ENCODE peak calls at places on chromosomes 2 and 18, in five cellular contexts. V is IMR-90, L is fibroblast of lung, H is tibial nerve, P is mammary epithelial cell. B is an unnamed sample.

GRCh38 chr2:26235089-26235488 is 9.3 kb downstream of the HADHA start:
- DNase-seq in V (no peak), L (no peak), H (no peak), P (no peak), B (no peak)

GRCh38 chr18:56199580-56200320 is 438.6 kb downstream of the TXNL1 start:
- DNase-seq in V (no peak), L (no peak), H (no peak), P (no peak), B (no peak)

GRCh38 chr2:11602563-11603182 is 67.3 kb downstream of the NTSR2 start:
- DNase-seq in V (no peak), L (no peak), H (no peak), P (no peak), B (no peak)

GRCh38 chr2:9205481-9205880 is 1.1 kb upstream of the ASAP2 start:
- DNase-seq in V (no peak), L (no peak), H (no peak), P (no peak), B (no peak)

GRCh38 chr2:54403512-54404238 is 52.5 kb upstream of the SPTBN1 start:
- DNase-seq in V (no peak), L (no peak), H (no peak), P (no peak), B (no peak)

GRCh38 chr2:178008636-178009289 is 63.8 kb downstream of the PDE11A start:
- DNase-seq in V (peak), L (peak), H (no peak), P (peak), B (peak)

GRCh38 chr2:72649810-72650209 is 176.0 kb downstream of the EXOC6B start:
- DNase-seq in V (no peak), L (no peak), H (no peak), P (no peak), B (no peak)

GRCh38 chr2:21072477-21073242 is 28.8 kb upstream of the APOB start:
- DNase-seq in V (no peak), L (no peak), H (no peak), P (no peak), B (no peak)

GRCh38 chr2:178241852-178242551 is 47.7 kb downstream of the OSBPL6 start:
- DNase-seq in V (peak), L (peak), H (peak), P (peak), B (no peak)

GRCh38 chr2:234378440-234378839 is 118.4 kb downstream of the ARL4C start:
- DNase-seq in V (peak), L (peak), H (no peak), P (no peak), B (no peak)

GRCh38 chr2:234827096-234827860 is 124.5 kb upstream of the SH3BP4 start:
- DNase-seq in V (no peak), L (no peak), H (no peak), P (peak), B (no peak)

GRCh38 chr18:67145586-67146292 is 370.8 kb downstream of the DSEL start:
- DNase-seq in V (no peak), L (no peak), H (no peak), P (no peak), B (no peak)

GRCh38 chr18:74370163-74370562 is 54.5 kb downstream of the C18orf63 start:
- DNase-seq in V (no peak), L (no peak), H (no peak), P (no peak), B (no peak)

GRCh38 chr2:234158812-234159211 is 108.3 kb downstream of the SPP2 start:
- DNase-seq in V (peak), L (peak), H (no peak), P (peak), B (no peak)

GRCh38 chr2:15560404-15560987 is 638 bp downstream of the NBAS start:
- DNase-seq in V (peak), L (peak), H (no peak), P (peak), B (peak)

GRCh38 chr2:187854801-187855200 is 300.6 kb upstream of the TFPI start:
- DNase-seq in V (no peak), L (no peak), H (no peak), P (no peak), B (no peak)

GRCh38 chr2:121709776-121710469 is 26.8 kb downstream of the NIFK start:
- DNase-seq in V (no peak), L (no peak), H (no peak), P (peak), B (no peak)

GRCh38 chr18:60485207-60485606 is 112.6 kb upstream of the MC4R start:
- DNase-seq in V (peak), L (peak), H (no peak), P (no peak), B (no peak)

DNA sequence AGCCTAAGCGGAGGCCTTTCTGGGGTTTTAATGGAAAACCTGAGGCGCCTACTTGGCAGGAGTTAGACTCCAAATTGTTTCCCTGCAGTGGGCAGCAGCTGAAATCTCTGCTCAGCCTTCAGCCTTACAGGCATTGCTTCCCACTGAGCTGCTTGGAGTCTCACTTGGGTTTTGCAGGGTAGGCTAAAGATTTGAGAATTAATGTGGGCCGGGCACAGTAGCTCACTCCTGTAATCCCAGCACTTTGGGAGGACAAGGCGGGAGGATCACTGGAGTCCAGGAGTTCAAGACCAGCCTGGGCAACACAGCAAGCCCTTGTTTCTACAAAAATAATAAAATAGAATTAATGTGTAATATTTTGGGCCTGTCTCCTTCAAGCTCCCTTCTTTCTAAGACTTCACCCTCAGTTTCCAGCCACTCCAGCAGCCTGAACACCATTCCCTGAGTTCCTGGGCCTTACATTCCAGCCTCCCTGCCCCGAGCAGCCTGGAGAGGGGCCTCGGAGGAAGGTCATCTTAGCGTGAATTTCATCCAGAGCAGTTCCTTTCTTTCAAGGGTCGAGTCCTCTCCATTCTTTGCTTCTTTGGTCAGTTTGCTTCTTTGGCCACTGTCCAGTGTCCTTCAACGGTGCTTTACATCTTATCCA is 9.1 kb upstream of the RAB17 start:
- DNase-seq in V (no peak), L (no peak), H (no peak), P (no peak), B (no peak)
- H3K27ac ChIP-seq in V (no peak), L (peak), H (peak), P (no peak), B (no peak)

DNA sequence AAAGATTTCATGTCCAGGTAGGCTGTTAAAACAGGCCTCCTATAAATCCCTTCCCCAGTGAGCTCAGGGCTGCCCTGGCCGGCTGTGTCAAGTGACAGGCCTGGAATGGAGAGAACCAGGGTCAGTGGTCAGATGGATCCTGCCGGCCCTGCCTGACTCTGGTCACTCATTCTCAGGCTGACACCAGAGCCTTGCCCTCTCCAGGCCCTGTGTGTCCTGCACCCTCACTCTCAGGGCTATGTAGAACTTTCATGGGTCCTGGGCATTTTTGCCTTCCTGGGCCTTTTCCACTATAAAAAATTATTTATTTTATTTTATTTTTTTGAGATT is 82.0 kb upstream of the RGPD5 start:
- DNase-seq in V (no peak), L (no peak), H (no peak), P (no peak), B (no peak)
- H3K27ac ChIP-seq in V (no peak), L (no peak), H (no peak), P (no peak), B (no peak)

GRCh38 chr2:240514631-240515030 is 43.2 kb downstream of the ANKMY1 start:
- DNase-seq in V (no peak), L (no peak), H (no peak), P (peak), B (no peak)
- H3K27ac ChIP-seq in V (no peak), L (no peak), H (no peak), P (no peak), B (no peak)

GRCh38 chr2:19837235-19837766 is 64.5 kb downstream of the TTC32 start:
- DNase-seq in V (no peak), L (no peak), H (no peak), P (no peak), B (no peak)
- H3K27ac ChIP-seq in V (no peak), L (no peak), H (no peak), P (no peak), B (no peak)

GRCh38 chr18:76618721-76619120 is 123.7 kb upstream of the ZNF516 start:
- DNase-seq in V (no peak), L (no peak), H (no peak), P (no peak), B (no peak)
- H3K27ac ChIP-seq in V (no peak), L (no peak), H (peak), P (peak), B (no peak)

DNA sequence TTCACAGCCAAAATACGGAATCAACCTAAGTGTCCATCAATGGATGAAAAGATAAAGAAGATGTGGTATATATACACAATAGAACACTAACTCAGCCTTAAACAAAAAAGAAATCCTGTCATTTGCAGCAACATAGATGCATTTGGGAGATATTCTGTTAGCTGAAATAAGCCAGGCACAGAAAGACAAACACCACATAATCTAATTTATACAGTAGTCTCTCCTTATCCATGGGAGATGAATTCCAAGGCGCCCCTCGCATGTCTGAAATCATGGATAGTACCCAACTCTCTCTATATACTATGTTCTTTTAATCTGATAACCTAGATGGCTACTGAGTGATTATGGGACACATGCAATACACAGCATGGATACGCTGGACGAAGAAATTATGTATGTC is 39.6 kb downstream of the ORC4 start:
- DNase-seq in V (no peak), L (no peak), H (no peak), P (no peak), B (no peak)
- H3K27ac ChIP-seq in V (no peak), L (no peak), H (no peak), P (no peak), B (no peak)

GRCh38 chr2:32986480-32986879 is 39.7 kb downstream of the LTBP1 start:
- DNase-seq in V (no peak), L (no peak), H (no peak), P (no peak), B (no peak)
- H3K27ac ChIP-seq in V (no peak), L (no peak), H (no peak), P (no peak), B (no peak)

DNA sequence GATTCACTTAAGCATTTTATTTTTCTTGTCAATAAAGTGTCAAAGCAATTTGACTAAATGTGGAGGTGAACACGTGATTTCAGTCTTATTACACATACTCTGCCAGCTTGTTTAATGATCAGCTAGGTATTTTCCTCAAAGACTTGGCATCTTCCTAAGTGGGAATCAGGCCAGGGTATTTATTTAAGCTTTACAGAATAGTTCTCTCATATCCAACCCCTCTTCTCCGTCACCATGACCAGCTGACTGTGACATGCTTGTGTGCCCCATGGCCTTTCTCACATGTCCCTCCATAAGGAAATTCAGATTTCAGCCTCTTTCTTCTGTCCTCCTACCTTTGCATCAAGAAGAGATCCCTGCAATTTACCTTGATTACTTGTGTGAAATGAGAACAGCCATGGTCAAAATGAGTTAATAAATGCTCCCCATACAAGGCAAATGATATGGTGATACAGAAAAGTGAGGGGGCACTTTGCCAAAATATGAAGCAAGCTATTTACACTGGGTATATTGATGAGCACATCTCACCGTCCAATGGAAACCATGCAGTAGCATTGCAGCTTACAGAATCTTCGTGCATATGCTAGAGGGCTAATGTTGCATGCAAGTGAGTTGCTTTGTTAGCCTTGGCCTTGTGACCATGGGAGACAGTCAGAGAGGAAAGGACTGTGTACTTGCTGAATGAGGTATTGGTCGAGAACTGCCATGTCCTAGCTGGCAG is 202.2 kb downstream of the RNF152 start:
- DNase-seq in V (no peak), L (no peak), H (no peak), P (no peak), B (no peak)
- H3K27ac ChIP-seq in V (no peak), L (no peak), H (no peak), P (no peak), B (no peak)

B was measured in caudate nucleus.